ENCODE peak calls at places on chromosomes 16 and 17, in eight cellular contexts. A is GM12891, V is cardiac fibroblast, H is thoracic aorta, Z is HFFc6, X is neuronal stem cell, C is suprapubic skin, Y is SW 1271. T is an unnamed sample.

GRCh38 chr17:8163978-8164814 is 1.4 kb upstream of the VAMP2 start:
- DNase-seq in A (no peak), V (peak; percentile 61), H (no peak), Z (peak; percentile 43), X (no peak), C (peak; percentile 93), Y (peak; percentile 38), T (peak; percentile 61)

GRCh38 chr17:80449930-80450576 is 26.4 kb downstream of the NPTX1 start:
- DNase-seq in A (no peak), V (no peak), H (no peak), Z (no peak), X (no peak), C (no peak), Y (no peak), T (no peak)

GRCh38 chr16:12417830-12418229 is 385.9 kb downstream of the CPPED1 start:
- DNase-seq in A (no peak), V (peak; percentile 1), H (no peak), Z (no peak), X (no peak), C (no peak), Y (no peak), T (no peak)

GRCh38 chr16:8621572-8622314 is at the start of gene METTL22:
- DNase-seq in A (peak; percentile 98), V (peak; percentile 86), H (peak; percentile 53), Z (peak; percentile 72), X (peak; percentile 91), C (peak; percentile 91), Y (peak; percentile 36), T (peak; percentile 93)

GRCh38 chr16:75624921-75625334 is 1.8 kb upstream of the ADAT1 start:
- DNase-seq in A (no peak), V (peak; percentile 24), H (no peak), Z (peak; percentile 33), X (no peak), C (no peak), Y (no peak), T (no peak)

GRCh38 chr17:29341726-29342125 is 47.8 kb upstream of the NUFIP2 start:
- DNase-seq in A (no peak), V (peak; percentile 60), H (no peak), Z (peak; percentile 19), X (no peak), C (no peak), Y (no peak), T (no peak)

GRCh38 chr17:66383353-66383752 is 80.9 kb downstream of the PRKCA start:
- DNase-seq in A (no peak), V (peak; percentile 87), H (no peak), Z (peak; percentile 73), X (no peak), C (no peak), Y (no peak), T (no peak)

GRCh38 chr17:20066253-20066652 is 57.1 kb downstream of the SPECC1 start:
- DNase-seq in A (no peak), V (peak; percentile 79), H (peak; percentile 22), Z (peak; percentile 57), X (no peak), C (no peak), Y (peak; percentile 21), T (no peak)

GRCh38 chr17:17515921-17516295 is 19.7 kb upstream of the RASD1 start:
- DNase-seq in A (no peak), V (peak; percentile 48), H (no peak), Z (peak; percentile 83), X (no peak), C (no peak), Y (no peak), T (no peak)

GRCh38 chr17:61200349-61200735 is 199.3 kb upstream of the TBX2 start:
- DNase-seq in A (no peak), V (peak; percentile 48), H (no peak), Z (no peak), X (no peak), C (no peak), Y (no peak), T (no peak)

GRCh38 chr17:4854181-4854681 is 21.1 kb downstream of the MINK1 start:
- DNase-seq in A (no peak), V (peak; percentile 15), H (no peak), Z (peak; percentile 38), X (no peak), C (no peak), Y (no peak), T (no peak)

GRCh38 chr17:351875-352420 is 659 bp downstream of the RPH3AL start:
- DNase-seq in A (no peak), V (no peak), H (no peak), Z (no peak), X (no peak), C (no peak), Y (no peak), T (no peak)

GRCh38 chr17:49779730-49780220 is 8.7 kb upstream of the KAT7 start:
- DNase-seq in A (no peak), V (peak; percentile 96), H (no peak), Z (peak; percentile 87), X (no peak), C (no peak), Y (no peak), T (no peak)

GRCh38 chr17:76772842-76773521 is 35.1 kb downstream of the MFSD11 start:
- DNase-seq in A (no peak), V (peak; percentile 87), H (no peak), Z (peak; percentile 82), X (no peak), C (no peak), Y (no peak), T (peak; percentile 49)

GRCh38 chr17:10756604-10757003 is 26.8 kb upstream of the TMEM220 start:
- DNase-seq in A (no peak), V (no peak), H (no peak), Z (no peak), X (no peak), C (no peak), Y (no peak), T (no peak)

GRCh38 chr17:39235555-39236221 is 9.9 kb upstream of the STAC2 start:
- DNase-seq in A (peak; percentile 71), V (peak; percentile 70), H (no peak), Z (peak; percentile 51), X (peak; percentile 68), C (no peak), Y (no peak), T (no peak)

GRCh38 chr16:4327782-4328579 is 12.1 kb downstream of the GLIS2 start:
- DNase-seq in A (peak; percentile 82), V (peak; percentile 81), H (no peak), Z (peak; percentile 83), X (peak; percentile 75), C (peak; percentile 86), Y (no peak), T (peak; percentile 41)

GRCh38 chr16:85798901-85799496 is 345 bp downstream of the EMC8 start:
- DNase-seq in A (peak; percentile 73), V (peak; percentile 27), H (no peak), Z (peak; percentile 21), X (no peak), C (peak; percentile 71), Y (no peak), T (peak; percentile 11)

GRCh38 chr16:16062023-16062932 is 112.9 kb downstream of the ABCC1 start:
- DNase-seq in A (no peak), V (no peak), H (no peak), Z (no peak), X (no peak), C (no peak), Y (no peak), T (no peak)

GRCh38 chr17:46191332-46192210 is 1.7 kb downstream of the KANSL1 start:
- DNase-seq in A (no peak), V (peak; percentile 55), H (no peak), Z (peak; percentile 11), X (peak; percentile 52), C (no peak), Y (peak; percentile 41), T (no peak)

GRCh38 chr17:77379837-77380236 is 239.1 kb downstream of the SEC14L1 start:
- DNase-seq in A (no peak), V (no peak), H (no peak), Z (no peak), X (no peak), C (no peak), Y (no peak), T (no peak)

GRCh38 chr16:50509521-50510341 is 38.5 kb upstream of the NKD1 start:
- DNase-seq in A (no peak), V (peak; percentile 29), H (no peak), Z (no peak), X (peak; percentile 23), C (no peak), Y (no peak), T (peak; percentile 27)

T was measured in T-helper 9 cell.